ENCODE peak calls at places on chromosomes 11 and 22, in seven cellular contexts. M is tibial nerve, C is IMR-90, T is heart left ventricle, I is lung, Z is ovary, F is OCI-LY7. L is an unnamed sample.

GRCh38 chr22:49106136-49106930 is 721.3 kb downstream of the BRD1 start:
- DNase-seq in F (no peak), M (no peak), T (no peak), I (no peak), Z (no peak), C (no peak), L (no peak)

GRCh38 chr11:2313051-2313951 is 11.5 kb downstream of the TSPAN32 start:
- DNase-seq in C (no peak), F (no peak), T (peak; percentile 72), Z (peak; percentile 21), I (no peak), M (no peak), L (no peak)

GRCh38 chr22:37777122-37777687 is 30.5 kb upstream of the GCAT start:
- DNase-seq in M (peak; percentile 32), Z (peak; percentile 58), T (no peak), F (peak; percentile 47), I (peak; percentile 65), C (peak; percentile 94), L (no peak)

GRCh38 chr11:103110406-103110805 is 1.2 kb downstream of the DYNC2H1 start:
- DNase-seq in M (no peak), Z (no peak), C (peak; percentile 56), I (no peak), T (no peak), F (no peak), L (no peak)

GRCh38 chr11:30244255-30244654 is 13.4 kb downstream of the FSHB start:
- DNase-seq in F (no peak), C (peak; percentile 58), M (no peak), I (no peak), Z (no peak), T (no peak), L (no peak)

GRCh38 chr22:20118572-20119020 is 1.6 kb upstream of the TRMT2A start:
- DNase-seq in M (no peak), Z (no peak), C (no peak), I (no peak), T (no peak), F (no peak), L (no peak)

GRCh38 chr11:75603791-75604736 is 42.0 kb downstream of the SERPINH1 start:
- DNase-seq in F (no peak), I (peak; percentile 51), Z (no peak), M (no peak), T (no peak), C (peak; percentile 96), L (no peak)

GRCh38 chr11:61853698-61854169 is 25.6 kb downstream of the FADS2 start:
- DNase-seq in C (no peak), T (peak; percentile 79), M (no peak), Z (no peak), I (no peak), F (no peak), L (no peak)

GRCh38 chr11:92611157-92611556 is 358.3 kb upstream of the MTNR1B start:
- DNase-seq in I (no peak), Z (no peak), F (no peak), T (no peak), C (no peak), M (no peak), L (no peak)

GRCh38 chr11:117639601-117640000 is 157.4 kb downstream of the DSCAML1 start:
- DNase-seq in M (no peak), I (no peak), F (no peak), Z (no peak), C (no peak), T (no peak), L (no peak)

GRCh38 chr22:30178180-30179126 is 68.1 kb downstream of the LIF start:
- DNase-seq in C (no peak), M (no peak), Z (no peak), T (no peak), I (no peak), F (no peak), L (no peak)

GRCh38 chr11:36160115-36160514 is 129.1 kb downstream of the COMMD9 start:
- DNase-seq in Z (no peak), I (no peak), M (no peak), C (no peak), T (peak; percentile 64), F (no peak), L (no peak)

GRCh38 chr11:36161572-36161971 is 127.7 kb downstream of the COMMD9 start:
- DNase-seq in Z (no peak), T (no peak), F (no peak), M (no peak), C (no peak), I (peak; percentile 6), L (no peak)

GRCh38 chr11:36162909-36163434 is 126.3 kb downstream of the COMMD9 start:
- DNase-seq in M (no peak), Z (no peak), T (no peak), C (no peak), F (no peak), I (peak; percentile 11), L (no peak)

GRCh38 chr11:36164522-36165250 is 124.5 kb downstream of the COMMD9 start:
- DNase-seq in I (no peak), C (peak; percentile 52), T (no peak), Z (no peak), F (no peak), M (no peak), L (no peak)

DNA sequence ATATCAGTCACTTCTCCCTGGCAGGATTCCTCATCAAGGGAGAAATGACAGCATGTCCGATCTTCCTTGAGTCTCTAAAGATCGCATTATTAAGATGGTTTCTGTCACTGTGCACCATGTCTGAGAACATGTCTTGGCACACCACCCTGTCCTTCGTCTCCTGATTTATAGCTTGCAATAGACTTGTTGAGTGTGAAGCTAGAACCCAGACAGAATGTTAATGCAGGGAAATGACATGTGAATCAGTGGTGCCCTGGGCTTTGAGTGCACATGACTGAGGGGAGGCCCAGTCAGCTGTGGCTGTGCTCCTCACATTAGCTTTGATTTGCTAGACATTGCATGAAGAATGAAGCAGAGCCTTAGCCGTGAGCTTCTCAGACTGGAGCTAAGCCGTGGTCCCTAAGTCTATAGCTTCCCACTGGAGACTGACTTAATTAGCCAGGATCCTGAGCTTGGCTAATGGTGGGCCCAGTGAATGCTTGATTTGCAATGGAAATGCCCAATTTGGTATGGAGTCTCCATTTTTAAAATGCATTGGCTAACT is 126.9 kb downstream of the COMMD9 start:
- DNase-seq in M (no peak), Z (no peak), C (no peak), T (no peak), F (no peak), I (peak; percentile 22), L (no peak)
- TF ChIP-seq CTCF in M (no peak), Z (no peak), C (no peak), T (no peak), F (no peak), I (no peak), L (no peak)

DNA sequence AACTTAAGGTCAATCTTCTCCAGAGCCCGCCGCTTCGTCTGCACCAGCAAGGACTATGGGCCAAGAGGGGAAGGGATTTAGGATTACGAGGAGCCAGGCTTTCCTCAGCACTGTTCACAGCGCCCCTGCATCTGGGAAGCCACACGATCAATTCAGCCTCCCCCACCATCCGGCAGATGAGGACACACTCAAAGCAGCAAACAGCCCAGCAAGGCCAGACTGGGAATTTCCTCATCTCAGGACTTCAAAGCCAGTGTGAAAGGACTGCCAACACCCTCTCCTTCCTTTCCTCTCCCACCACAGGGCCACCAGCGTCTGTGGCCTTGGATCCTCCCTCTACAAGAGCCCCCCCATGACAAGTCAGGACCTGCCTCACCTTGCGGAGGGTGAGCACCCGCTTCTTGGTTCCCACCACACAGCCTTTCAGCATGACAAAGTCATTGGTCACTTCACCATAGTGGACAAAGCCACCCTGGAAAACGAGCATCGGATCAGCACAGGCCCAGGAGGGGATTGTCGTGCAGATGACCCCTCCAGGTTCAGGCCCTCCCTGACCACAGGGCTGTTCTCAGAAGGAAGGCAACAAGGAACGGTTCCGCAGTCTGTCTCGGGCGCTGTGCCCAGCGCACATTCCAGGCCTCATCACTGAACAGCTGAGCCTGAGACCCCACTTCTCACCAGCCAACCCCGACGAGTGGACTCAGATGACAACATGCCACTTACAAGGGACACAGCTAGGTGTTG is 6.0 kb downstream of the RPL3 start:
- DNase-seq in C (no peak), M (no peak), F (no peak), T (peak; percentile 51), I (no peak), Z (no peak), L (no peak)
- H3K4me3 ChIP-seq in C (no peak overlapping the region), M (no peak overlapping the region), F (no peak overlapping the region), T (no peak overlapping the region), I (no peak overlapping the region), Z (no peak overlapping the region), L (no peak overlapping the region)

DNA sequence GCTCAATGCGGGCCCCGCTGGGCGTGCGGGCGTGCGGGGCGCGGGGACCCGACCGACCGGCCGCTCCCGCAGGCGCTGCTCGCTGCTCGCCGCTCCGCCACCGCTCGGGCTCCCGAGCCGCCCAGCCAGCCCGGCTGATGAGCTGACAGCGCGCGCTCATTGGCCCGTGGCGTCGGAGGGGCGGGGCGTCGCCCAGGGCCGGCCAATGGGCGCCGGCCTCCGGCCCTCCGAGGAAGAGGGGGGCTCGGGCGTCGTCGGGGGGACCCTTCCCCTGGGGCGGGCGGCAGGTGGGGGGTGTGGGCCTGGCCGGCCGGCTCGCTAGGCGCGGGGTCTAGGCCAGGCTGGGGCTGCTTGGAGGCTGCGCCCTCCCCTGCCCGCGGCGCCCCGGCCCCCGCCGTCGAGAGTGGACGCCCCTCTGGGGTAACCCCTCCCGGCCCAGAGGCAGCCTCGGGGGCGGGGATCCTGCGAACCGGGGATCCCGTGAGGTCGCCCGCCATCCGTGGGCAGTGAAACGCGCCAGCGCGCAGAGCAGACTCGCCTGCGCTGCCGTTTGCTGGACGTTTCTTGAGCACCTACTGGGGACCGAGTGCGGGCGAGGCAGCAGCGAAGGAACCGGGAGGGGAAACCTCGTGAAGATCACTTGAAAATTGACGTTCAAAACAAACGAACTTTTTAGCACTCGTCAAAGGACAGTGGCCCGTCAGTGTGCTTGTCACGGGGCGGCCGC is at the start of gene SCUBE1:
- DNase-seq in M (peak; percentile 53), I (peak; percentile 40), F (no peak), C (no peak), Z (peak; percentile 81), T (peak; percentile 84), L (peak; percentile 75)
- H3K36me3 ChIP-seq in M (no peaks in the 10 kb centered on the region), I (no peaks in the 10 kb centered on the region), F (no peaks in the 10 kb centered on the region), C (no peaks in the 10 kb centered on the region), Z (no peaks in the 10 kb centered on the region), T (no peaks in the 10 kb centered on the region), L (no peaks in the 10 kb centered on the region)

GRCh38 chr11:123659311-123659710 is 4.9 kb upstream of the SCN3B start:
- DNase-seq in I (no peak), Z (peak; percentile 18), M (no peak), C (no peak), F (no peak), T (no peak), L (no peak)

GRCh38 chr11:123654566-123655081 is at the start of gene SCN3B:
- DNase-seq in T (peak; percentile 81), I (peak; percentile 51), C (peak; percentile 61), M (no peak), Z (peak; percentile 45), F (no peak), L (peak; percentile 95)

GRCh38 chr11:123653997-123654565 is 343 bp downstream of the SCN3B start:
- DNase-seq in F (no peak), C (peak; percentile 34), T (peak; percentile 77), I (peak; percentile 33), M (no peak), Z (peak; percentile 29), L (no peak)

GRCh38 chr11:123650901-123651300 is 3.5 kb downstream of the SCN3B start:
- DNase-seq in C (no peak), Z (no peak), I (no peak), T (no peak), M (no peak), F (no peak), L (no peak)

GRCh38 chr11:123653405-123653996 is 923 bp downstream of the SCN3B start:
- DNase-seq in I (no peak), C (no peak), T (no peak), F (no peak), M (no peak), Z (no peak), L (peak; percentile 84)
- TF ChIP-seq CTCF in I (no peak), C (no peak), T (no peak), F (no peak), M (no peak), Z (no peak), L (peak; percentile 67)

L was measured in WERI-Rb-1.